ENCODE peak calls at places on chromosomes 12 and 14, in six cellular contexts. C is fibroblast of the aortic adventitia, N is heart left ventricle, F is suprapubic skin, X is pancreas, B is ovary. E is an unnamed sample.

GRCh38 chr12:131242741-131243496 is 289.2 kb downstream of the ADGRD1 start:
- DNase-seq in B (no peak), N (no peak), C (no peak), F (no peak), X (no peak), E (no peak)

GRCh38 chr14:98252819-98253218 is 1019.2 kb downstream of the BCL11B start:
- DNase-seq in C (no peak), B (no peak), F (no peak), N (no peak), X (no peak), E (no peak)

GRCh38 chr12:107844312-107844921 is 69.9 kb downstream of the ASCL4 start:
- DNase-seq in B (no peak), N (no peak), C (no peak), F (no peak), X (no peak), E (no peak)

GRCh38 chr12:76462668-76463224 is 96.8 kb downstream of the OSBPL8 start:
- DNase-seq in B (no peak), F (no peak), X (no peak), C (peak), N (no peak), E (no peak)

GRCh38 chr14:22416193-22416592 is 172.8 kb downstream of the DAD1 start:
- DNase-seq in C (no peak), X (no peak), B (no peak), F (no peak), N (no peak), E (no peak)

GRCh38 chr14:79631276-79631675 is 580.0 kb downstream of the DIO2 start:
- DNase-seq in C (no peak), B (no peak), F (no peak), N (no peak), X (no peak), E (no peak)

GRCh38 chr12:32063796-32064195 is 42.9 kb upstream of the BICD1 start:
- DNase-seq in X (no peak), F (no peak), C (no peak), B (no peak), N (no peak), E (no peak)

GRCh38 chr14:82528011-82528410 is 994.4 kb upstream of the SEL1L start:
- DNase-seq in F (no peak), C (no peak), B (no peak), X (no peak), N (no peak), E (no peak)

GRCh38 chr14:55707365-55707804 is 127.4 kb downstream of the KTN1 start:
- DNase-seq in X (no peak), B (no peak), C (peak), N (no peak), F (no peak), E (no peak)

GRCh38 chr14:19920021-19920657 is at the start of gene OR4K5:
- DNase-seq in X (no peak), C (no peak), B (no peak), N (no peak), F (no peak), E (no peak)

GRCh38 chr12:34406228-34406995 is 384.1 kb downstream of the ALG10 start:
- DNase-seq in F (peak), N (peak), B (peak), C (no peak), X (peak), E (peak)

GRCh38 chr14:106846218-106846617 is 1319.8 kb downstream of the TMEM121 start:
- DNase-seq in X (no peak), B (no peak), N (no peak), C (no peak), F (no peak), E (no peak)

GRCh38 chr12:39605996-39606395 is 13.6 kb downstream of the ABCD2 start:
- DNase-seq in B (no peak), X (no peak), C (no peak), N (no peak), F (no peak), E (no peak)

GRCh38 chr14:92832137-92832700 is 38.1 kb downstream of the GOLGA5 start:
- DNase-seq in F (no peak), N (no peak), B (no peak), C (no peak), X (no peak), E (no peak)

GRCh38 chr12:75289678-75290200 is 40.4 kb downstream of the CAPS2 start:
- DNase-seq in X (no peak), C (peak), B (no peak), N (no peak), F (no peak), E (no peak)

GRCh38 chr12:114918535-114919233 is 234.7 kb upstream of the TBX3 start:
- DNase-seq in N (no peak), F (no peak), C (peak), X (no peak), B (no peak), E (no peak)

GRCh38 chr12:53569174-53569557 is 57.0 kb downstream of the ATF7 start:
- DNase-seq in C (peak), X (no peak), F (no peak), B (no peak), N (no peak), E (no peak)

GRCh38 chr14:75018684-75019083 is 16.0 kb downstream of the EIF2B2 start:
- DNase-seq in C (no peak), B (no peak), X (peak), N (no peak), F (no peak), E (no peak)
- TF ChIP-seq CTCF in C (no peak), B (no peak), X (no peak), N (no peak), F (no peak), E (no peak)

DNA sequence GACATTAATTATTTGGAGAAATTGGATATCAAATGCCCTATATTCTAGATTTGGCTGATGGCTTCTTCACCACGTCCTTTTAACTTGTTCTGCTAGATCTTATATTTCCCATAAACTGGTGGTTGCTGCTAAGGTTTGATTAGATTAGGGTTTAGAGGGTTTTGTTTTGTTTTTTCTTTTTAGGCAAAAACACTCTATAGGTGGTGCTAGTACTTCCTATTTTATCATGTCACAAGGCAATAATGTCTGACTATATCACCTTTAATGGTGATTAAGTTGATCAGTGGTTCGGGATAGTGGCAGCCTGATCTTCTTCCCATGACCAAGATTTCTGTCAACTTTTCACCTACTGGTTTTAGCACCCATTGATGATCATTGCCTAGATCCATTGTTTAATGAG is 455.1 kb downstream of the RAD51B start:
- DNase-seq in N (no peak), C (no peak), B (no peak), F (no peak), X (no peak), E (no peak)
- TF ChIP-seq CTCF in N (no peak), C (no peak), B (no peak), F (no peak), X (no peak), E (no peak)

DNA sequence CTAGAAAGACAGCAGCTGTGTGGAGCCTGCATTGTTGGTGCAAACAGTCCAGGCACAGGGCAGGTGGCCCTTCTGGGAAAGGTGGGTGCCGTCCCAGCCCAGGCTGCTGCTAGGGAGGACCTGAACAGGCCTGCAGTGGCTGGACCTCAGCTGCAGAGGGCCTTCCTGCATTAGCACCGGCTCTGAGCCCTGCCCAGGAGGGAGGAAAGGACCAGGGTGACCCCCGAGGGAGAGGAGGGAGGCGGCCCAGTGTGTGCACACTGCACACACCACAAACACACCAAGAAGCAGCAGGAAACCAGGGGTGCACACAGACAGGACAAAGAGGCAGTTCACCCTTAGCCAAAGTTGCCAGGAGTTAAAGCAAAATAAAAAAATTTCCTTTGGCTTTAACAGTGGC is 8.0 kb upstream of the PGAM5 start:
- DNase-seq in C (no peak), X (no peak), N (no peak), B (no peak), F (no peak), E (no peak)
- TF ChIP-seq CTCF in C (no peak), X (no peak), N (no peak), B (no peak), F (no peak), E (no peak)

DNA sequence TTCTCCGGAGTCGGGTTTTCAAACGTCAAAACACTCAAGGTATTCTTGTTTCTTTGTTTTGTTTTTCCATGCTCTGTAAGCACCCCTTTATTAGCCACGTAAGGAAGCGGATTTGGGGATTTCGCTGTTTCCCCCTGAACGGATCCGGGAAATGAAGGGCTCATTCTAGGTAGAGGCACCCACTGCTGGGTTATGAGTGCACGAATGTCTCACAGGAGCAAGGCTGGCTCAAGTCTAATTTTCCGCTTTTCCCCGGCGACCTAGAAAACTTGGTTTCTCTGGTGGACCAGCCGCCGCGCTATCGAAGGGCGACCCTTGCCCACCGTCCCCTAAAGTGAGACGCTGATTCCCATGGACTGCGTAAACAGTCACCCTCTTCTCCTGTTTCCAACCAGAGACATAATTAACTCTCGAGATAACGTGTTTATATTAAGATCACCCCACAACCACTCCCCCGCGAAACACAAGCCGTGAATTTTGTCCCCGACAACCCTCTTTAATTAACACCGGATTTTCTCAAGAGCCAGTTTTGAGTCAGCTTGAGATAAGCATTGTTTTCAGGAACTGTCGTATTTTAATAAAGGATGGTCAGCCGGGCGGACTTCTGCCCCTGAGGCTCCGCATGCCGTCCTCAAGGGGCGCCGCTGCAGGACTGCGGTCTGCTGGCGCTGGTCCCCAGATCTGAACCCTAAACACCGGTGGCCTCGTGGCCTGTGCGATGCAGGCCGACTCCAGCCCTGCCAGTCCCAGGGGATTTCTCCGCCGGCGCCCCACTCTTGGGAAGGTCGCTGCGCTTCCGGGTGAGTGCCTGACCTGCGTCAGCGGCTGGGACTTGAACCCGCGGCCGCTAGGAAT is 523 bp upstream of the ABCC9 start:
- DNase-seq in X (peak), N (peak), F (peak), C (peak), B (peak), E (no peak)
- TF ChIP-seq CTCF in X (no peak), N (peak), F (no peak), C (peak), B (peak), E (no peak)

GRCh38 chr12:3337944-3338343 is 153.1 kb upstream of the PRMT8 start:
- DNase-seq in B (no peak), X (no peak), N (no peak), C (no peak), F (no peak), E (no peak)
- TF ChIP-seq CTCF in B (no peak), X (no peak), N (no peak), C (no peak), F (no peak), E (no peak)

GRCh38 chr12:52243774-52244614 is 11.0 kb downstream of the KRT7 start:
- DNase-seq in X (peak), N (peak), C (peak), F (peak), B (peak), E (peak)
- TF ChIP-seq CTCF in X (no peak), N (no peak), C (no peak), F (no peak), B (no peak), E (no peak)

DNA sequence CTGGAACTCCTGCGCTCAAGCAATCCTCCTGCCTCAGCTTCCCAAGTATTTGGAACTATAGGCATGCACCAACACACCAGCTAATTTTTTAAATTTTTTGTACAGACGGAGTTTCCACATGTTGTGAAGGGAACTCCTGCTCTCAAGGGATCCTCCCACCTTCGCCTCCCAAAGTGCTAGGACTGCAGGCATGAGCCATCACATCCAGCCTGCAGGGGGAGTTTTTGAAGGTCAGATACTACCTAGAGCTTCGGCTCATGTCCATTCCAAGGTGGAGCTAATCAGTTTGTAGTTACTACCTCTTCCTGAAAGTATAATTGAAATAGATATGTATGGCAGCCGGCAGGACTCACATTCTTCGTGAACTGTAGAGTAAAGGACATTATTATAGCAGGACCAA is 3.7 kb upstream of the TAS2R19 start:
- DNase-seq in B (no peak), N (no peak), F (no peak), X (no peak), C (no peak), E (no peak)
- TF ChIP-seq CTCF in B (no peak), N (no peak), F (no peak), X (no peak), C (no peak), E (no peak)

GRCh38 chr12:64077922-64078321 is 144.2 kb downstream of the KICS2 start:
- DNase-seq in N (no peak), C (peak), B (no peak), X (no peak), F (no peak), E (no peak)
- TF ChIP-seq CTCF in N (no peak), C (peak), B (no peak), X (no peak), F (peak), E (no peak)

DNA sequence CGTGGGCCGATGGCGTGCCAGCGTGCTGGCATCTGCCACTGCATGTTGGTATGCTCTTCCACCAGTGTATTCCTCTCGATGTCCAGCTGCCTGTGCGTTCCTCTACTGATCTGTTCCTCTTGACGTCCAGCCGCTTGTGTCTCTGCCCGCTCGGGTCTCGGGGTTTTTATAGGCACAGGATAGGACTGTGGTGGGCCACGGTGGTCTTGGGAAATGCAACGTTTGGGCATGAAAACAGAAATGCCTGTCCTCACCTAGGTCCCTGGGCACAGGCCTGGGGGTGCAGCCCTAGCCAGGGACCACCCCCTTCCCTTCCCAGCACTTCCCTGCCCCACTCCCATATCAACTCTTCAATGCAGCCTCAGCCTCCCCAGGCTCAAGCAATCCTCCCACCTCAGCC is 10.3 kb upstream of the GALNT6 start:
- DNase-seq in N (no peak), C (no peak), B (no peak), X (no peak), F (no peak), E (no peak)
- TF ChIP-seq CTCF in N (no peak), C (no peak), B (no peak), X (no peak), F (no peak), E (no peak)

E was measured in omental fat pad.